ENCODE peak calls at places on chromosomes 7 and 10, in seven cellular contexts. One of them, this sample, is unnamed.
A peak's percentile ranks its signal among the peaks of the same experiment; 100 is the strongest.

GRCh38 chr7:29243777-29244655 is 49.4 kb downstream of the CHN2 start:
- DNase-seq in HCT116: peak; percentile 29
- DNase-seq in H1: peak; percentile 66
- DNase-seq in K562: peak; percentile 33
- DNase-seq in SK-N-SH: no peak
- DNase-seq in GM12878: peak; percentile 7
- DNase-seq in HepG2: no peak
- DNase-seq in this sample: no peak

GRCh38 chr7:36277247-36277542 is 112.5 kb upstream of the ANLN start:
- DNase-seq in HCT116: no peak
- DNase-seq in H1: no peak
- DNase-seq in K562: no peak
- DNase-seq in SK-N-SH: no peak
- DNase-seq in GM12878: no peak
- DNase-seq in HepG2: peak; percentile 36
- DNase-seq in this sample: no peak

GRCh38 chr10:6838118-6838517 is 258.0 kb upstream of the PRKCQ start:
- DNase-seq in HCT116: no peak
- DNase-seq in H1: no peak
- DNase-seq in K562: no peak
- DNase-seq in SK-N-SH: no peak
- DNase-seq in GM12878: no peak
- DNase-seq in HepG2: peak; percentile 1
- DNase-seq in this sample: no peak

GRCh38 chr10:100341953-100342626 is 4.9 kb upstream of the SCD start:
- DNase-seq in HCT116: peak; percentile 64
- DNase-seq in H1: peak; percentile 58
- DNase-seq in K562: peak; percentile 48
- DNase-seq in SK-N-SH: peak; percentile 73
- DNase-seq in GM12878: no peak
- DNase-seq in HepG2: peak; percentile 87
- DNase-seq in this sample: peak; percentile 90

GRCh38 chr7:3575753-3576531 is 274.9 kb downstream of the SDK1 start:
- DNase-seq in HCT116: no peak
- DNase-seq in H1: no peak
- DNase-seq in K562: no peak
- DNase-seq in SK-N-SH: no peak
- DNase-seq in GM12878: no peak
- DNase-seq in HepG2: peak; percentile 25
- DNase-seq in this sample: no peak

GRCh38 chr7:107579546-107579880 is 533 bp upstream of the BCAP29 start:
- DNase-seq in HCT116: no peak
- DNase-seq in H1: no peak
- DNase-seq in K562: no peak
- DNase-seq in SK-N-SH: no peak
- DNase-seq in GM12878: no peak
- DNase-seq in HepG2: peak; percentile 34
- DNase-seq in this sample: no peak

GRCh38 chr7:66748791-66749190 is 8.3 kb downstream of the RABGEF1 start:
- DNase-seq in HCT116: no peak
- DNase-seq in H1: no peak
- DNase-seq in K562: no peak
- DNase-seq in SK-N-SH: no peak
- DNase-seq in GM12878: no peak
- DNase-seq in HepG2: no peak
- DNase-seq in this sample: no peak

GRCh38 chr10:677038-677437 is 12.4 kb downstream of the DIP2C start:
- DNase-seq in HCT116: no peak
- DNase-seq in H1: no peak
- DNase-seq in K562: no peak
- DNase-seq in SK-N-SH: no peak
- DNase-seq in GM12878: no peak
- DNase-seq in HepG2: no peak
- DNase-seq in this sample: no peak

GRCh38 chr7:90180649-90181048 is 26.4 kb downstream of the STEAP1 start:
- DNase-seq in HCT116: peak; percentile 32
- DNase-seq in H1: no peak
- DNase-seq in K562: no peak
- DNase-seq in SK-N-SH: no peak
- DNase-seq in GM12878: no peak
- DNase-seq in HepG2: peak; percentile 12
- DNase-seq in this sample: peak; percentile 74

GRCh38 chr10:17787087-17787942 is 21.8 kb upstream of the MRC1 start:
- DNase-seq in HCT116: peak; percentile 62
- DNase-seq in H1: no peak
- DNase-seq in K562: no peak
- DNase-seq in SK-N-SH: no peak
- DNase-seq in GM12878: no peak
- DNase-seq in HepG2: no peak
- DNase-seq in this sample: peak; percentile 23

GRCh38 chr10:43437141-43437860 is 390 bp downstream of the ZNF487 start:
- DNase-seq in HCT116: no peak
- DNase-seq in H1: no peak
- DNase-seq in K562: no peak
- DNase-seq in SK-N-SH: no peak
- DNase-seq in GM12878: no peak
- DNase-seq in HepG2: no peak
- DNase-seq in this sample: peak; percentile 41

GRCh38 chr7:38748056-38748610 is 117.0 kb upstream of the AMPH start:
- DNase-seq in HCT116: no peak
- DNase-seq in H1: no peak
- DNase-seq in K562: peak; percentile 20
- DNase-seq in SK-N-SH: peak; percentile 16
- DNase-seq in GM12878: no peak
- DNase-seq in HepG2: no peak
- DNase-seq in this sample: peak; percentile 67

GRCh38 chr7:19146699-19147098 is 1.5 kb upstream of the FERD3L start:
- DNase-seq in HCT116: no peak
- DNase-seq in H1: no peak
- DNase-seq in K562: no peak
- DNase-seq in SK-N-SH: peak; percentile 23
- DNase-seq in GM12878: no peak
- DNase-seq in HepG2: no peak
- DNase-seq in this sample: peak; percentile 62

GRCh38 chr7:4841007-4841784 is 20.6 kb downstream of the PAPOLB start:
- DNase-seq in HCT116: no peak
- DNase-seq in H1: peak; percentile 43
- DNase-seq in K562: no peak
- DNase-seq in SK-N-SH: no peak
- DNase-seq in GM12878: no peak
- DNase-seq in HepG2: no peak
- DNase-seq in this sample: no peak

GRCh38 chr7:87219545-87220025 is at the start of gene TMEM243:
- DNase-seq in HCT116: no peak
- DNase-seq in H1: peak; percentile 73
- DNase-seq in K562: peak; percentile 66
- DNase-seq in SK-N-SH: peak; percentile 88
- DNase-seq in GM12878: peak; percentile 45
- DNase-seq in HepG2: peak; percentile 31
- DNase-seq in this sample: peak; percentile 72

GRCh38 chr10:63352976-63353375 is 112.8 kb downstream of the JMJD1C start:
- DNase-seq in HCT116: no peak
- DNase-seq in H1: no peak
- DNase-seq in K562: no peak
- DNase-seq in SK-N-SH: no peak
- DNase-seq in GM12878: no peak
- DNase-seq in HepG2: no peak
- DNase-seq in this sample: no peak

GRCh38 chr7:29500719-29501118 is 62.9 kb upstream of the PRR15 start:
- DNase-seq in HCT116: no peak
- DNase-seq in H1: no peak
- DNase-seq in K562: no peak
- DNase-seq in SK-N-SH: no peak
- DNase-seq in GM12878: no peak
- DNase-seq in HepG2: no peak
- DNase-seq in this sample: no peak

DNA sequence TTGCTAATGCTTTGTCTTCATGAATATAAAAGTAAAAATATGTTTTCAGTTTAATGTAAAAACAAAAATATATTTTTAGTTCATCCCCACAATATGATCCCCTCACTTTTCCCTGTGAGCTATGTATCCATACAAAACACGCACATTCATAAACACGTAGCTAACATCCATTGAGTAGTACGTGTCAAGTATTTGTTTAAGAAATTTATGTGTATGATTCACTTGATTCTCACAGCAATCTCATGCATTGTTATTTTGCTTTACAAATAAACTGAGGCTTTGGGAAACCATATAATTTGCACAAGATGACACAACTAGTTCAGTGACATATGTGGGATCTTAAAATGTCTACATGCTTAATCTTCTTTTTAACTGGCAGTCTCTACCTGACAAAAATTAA is 329.6 kb upstream of the SEMA3C start:
- DNase-seq in HCT116: no peak
- DNase-seq in H1: no peak
- DNase-seq in K562: no peak
- DNase-seq in SK-N-SH: no peak
- DNase-seq in GM12878: no peak
- DNase-seq in HepG2: no peak
- DNase-seq in this sample: no peak
- TF ChIP-seq JUND in HCT116: no peak
- TF ChIP-seq JUND in H1: no peak
- TF ChIP-seq JUND in K562: no peak
- TF ChIP-seq JUND in SK-N-SH: no peak
- TF ChIP-seq JUND in GM12878: no peak
- TF ChIP-seq JUND in HepG2: no peak
- TF ChIP-seq JUND in this sample: no peak

DNA sequence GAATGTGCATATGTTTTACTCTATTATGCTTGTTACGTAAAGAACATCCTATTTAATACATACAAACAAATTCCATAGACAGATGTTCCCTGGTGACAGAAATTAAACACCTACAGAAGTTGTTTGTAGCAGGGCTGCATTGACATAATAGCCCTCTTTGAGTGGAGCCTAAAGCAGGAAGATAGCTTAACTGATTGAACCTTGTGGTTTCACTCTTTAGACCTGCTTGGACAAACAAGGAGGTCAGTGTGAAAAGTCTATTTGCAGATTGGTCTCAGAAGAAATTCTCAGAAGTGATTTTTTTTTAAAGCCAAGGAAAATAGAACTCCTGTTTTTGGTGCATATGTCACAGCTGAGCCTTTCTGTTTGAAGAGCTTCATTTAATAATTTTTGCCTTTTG is 121.3 kb downstream of the PPP1R9A start:
- DNase-seq in HCT116: no peak
- DNase-seq in H1: no peak
- DNase-seq in K562: no peak
- DNase-seq in SK-N-SH: no peak
- DNase-seq in GM12878: no peak
- DNase-seq in HepG2: peak; percentile 92
- DNase-seq in this sample: no peak
- TF ChIP-seq JUND in HCT116: no peak
- TF ChIP-seq JUND in H1: no peak
- TF ChIP-seq JUND in K562: no peak
- TF ChIP-seq JUND in SK-N-SH: no peak
- TF ChIP-seq JUND in GM12878: no peak
- TF ChIP-seq JUND in HepG2: no peak
- TF ChIP-seq JUND in this sample: no peak

DNA sequence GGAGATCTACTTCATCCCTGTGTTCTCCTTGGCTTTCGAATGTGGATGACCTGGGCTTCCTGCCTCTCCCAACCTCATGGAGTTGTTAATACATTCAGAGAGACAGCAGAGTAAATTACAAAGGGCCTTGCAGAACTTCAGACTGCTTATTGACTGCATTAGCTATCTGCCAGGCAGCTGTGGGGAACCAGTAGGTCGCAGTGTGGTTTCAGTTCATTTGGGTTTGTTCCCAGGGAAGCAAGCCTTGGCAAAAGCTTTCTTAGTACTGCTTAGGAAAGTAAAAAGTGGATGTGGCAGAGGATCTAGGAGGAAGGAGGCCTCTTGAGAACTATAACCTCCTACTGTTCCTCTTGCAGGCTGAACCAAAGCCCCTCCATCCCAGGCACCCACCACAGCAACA is 9.2 kb downstream of the NPFFR1 start:
- DNase-seq in HCT116: no peak
- DNase-seq in H1: no peak
- DNase-seq in K562: no peak
- DNase-seq in SK-N-SH: no peak
- DNase-seq in GM12878: no peak
- DNase-seq in HepG2: no peak
- DNase-seq in this sample: no peak
- TF ChIP-seq JUND in HCT116: no peak
- TF ChIP-seq JUND in H1: no peak
- TF ChIP-seq JUND in K562: no peak
- TF ChIP-seq JUND in SK-N-SH: no peak
- TF ChIP-seq JUND in GM12878: no peak
- TF ChIP-seq JUND in HepG2: no peak
- TF ChIP-seq JUND in this sample: no peak

GRCh38 chr7:129914536-129915272 is 38.1 kb downstream of the UBE2H start:
- DNase-seq in HCT116: no peak
- DNase-seq in H1: peak; percentile 22
- DNase-seq in K562: no peak
- DNase-seq in SK-N-SH: no peak
- DNase-seq in GM12878: no peak
- DNase-seq in HepG2: no peak
- DNase-seq in this sample: no peak
- TF ChIP-seq JUND in HCT116: no peak
- TF ChIP-seq JUND in H1: no peak
- TF ChIP-seq JUND in K562: no peak
- TF ChIP-seq JUND in SK-N-SH: no peak
- TF ChIP-seq JUND in GM12878: no peak
- TF ChIP-seq JUND in HepG2: no peak
- TF ChIP-seq JUND in this sample: no peak

This sample was measured in T47D.